ENCODE peak calls at places on chromosomes 16 and 17, in five cellular contexts. O is H9, J is neuronal stem cell, K is trophoblast cell, M is H1. R is an unnamed sample.

GRCh38 chr17:50836826-50837225 is 1.4 kb downstream of the WFIKKN2 start:
- DNase-seq in O (peak), M (no peak), J (no peak), K (no peak), R (no peak)

GRCh38 chr16:72455743-72456659 is 284.0 kb upstream of the PMFBP1 start:
- DNase-seq in J (no peak), O (no peak), K (no peak), M (no peak), R (no peak)

GRCh38 chr17:13462161-13462560 is 139.6 kb downstream of the HS3ST3A1 start:
- DNase-seq in J (no peak), K (no peak), O (no peak), M (no peak), R (no peak)

GRCh38 chr17:61805399-61805798 is 57.9 kb downstream of the BRIP1 start:
- DNase-seq in K (peak), J (no peak), M (no peak), O (no peak), R (peak)

GRCh38 chr16:10684541-10685151 is 10.1 kb downstream of the TEKT5 start:
- DNase-seq in J (no peak), K (no peak), O (no peak), M (no peak), R (no peak)

GRCh38 chr16:51039638-51040331 is 111.3 kb downstream of the SALL1 start:
- DNase-seq in O (no peak), M (no peak), J (no peak), K (no peak), R (no peak)

GRCh38 chr17:35080536-35080935 is 17.0 kb upstream of the RFFL start:
- DNase-seq in M (no peak), J (no peak), O (no peak), K (no peak), R (no peak)

GRCh38 chr17:37506678-37507077 is 17.0 kb downstream of the DUSP14 start:
- DNase-seq in K (peak), O (peak), M (peak), J (peak), R (peak)

GRCh38 chr16:59088401-59088800 is 354.3 kb upstream of the GOT2 start:
- DNase-seq in J (no peak), K (no peak), O (no peak), M (no peak), R (no peak)

GRCh38 chr16:23595246-23595950 is 718 bp downstream of the NDUFAB1 start:
- DNase-seq in J (no peak), O (no peak), K (no peak), M (no peak), R (peak)
- H3K18ac ChIP-seq in J (peak), O (no peak), K (no peak), M (no peak), R (peak)

GRCh38 chr17:40191237-40192208 is 14.3 kb downstream of the RAPGEFL1 start:
- DNase-seq in J (no peak), K (peak), O (peak), M (peak), R (peak)
- H2BK5ac ChIP-seq in J (no peak), K (no peak), O (no peak), M (peak), R (no peak)

GRCh38 chr16:6862058-6862457 is 470.6 kb upstream of the RBFOX1 start:
- DNase-seq in M (no peak), J (no peak), O (no peak), K (no peak), R (no peak)

GRCh38 chr16:6863135-6863534 is 469.5 kb upstream of the RBFOX1 start:
- DNase-seq in K (no peak), J (peak), M (no peak), O (no peak), R (no peak)

GRCh38 chr16:6861136-6861535 is 471.5 kb upstream of the RBFOX1 start:
- DNase-seq in M (no peak), J (no peak), K (no peak), O (peak), R (no peak)

GRCh38 chr16:6864670-6865069 is 468.0 kb upstream of the RBFOX1 start:
- DNase-seq in M (no peak), O (no peak), K (no peak), J (no peak), R (no peak)

DNA sequence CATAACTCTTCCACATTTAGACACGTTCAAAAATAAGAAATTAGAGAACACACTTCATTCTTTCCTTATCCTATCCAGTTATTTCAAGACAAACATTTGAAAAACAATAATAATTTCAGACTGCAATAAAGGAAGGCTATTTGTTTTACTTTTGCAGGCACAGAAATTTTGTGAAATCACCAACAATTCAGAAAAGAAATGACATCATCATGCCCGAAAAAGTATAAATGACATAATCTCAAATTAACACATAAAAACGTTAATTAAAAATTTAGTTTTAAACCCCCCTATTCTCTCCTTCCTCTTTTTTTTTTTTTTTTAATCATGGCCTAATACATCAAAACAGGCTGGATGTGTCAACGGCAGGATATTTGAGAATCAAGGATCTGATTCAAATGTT is 468.4 kb upstream of the RBFOX1 start:
- DNase-seq in O (no peak), K (no peak), M (no peak), J (no peak), R (no peak)
- H2BK12ac ChIP-seq in O (no peak), K (no peak), M (no peak), J (no peak), R (no peak)

GRCh38 chr17:31314788-31315105 is 893 bp upstream of the EVI2B start:
- DNase-seq in J (no peak), K (no peak), O (no peak), M (no peak), R (no peak)
- H3K18ac ChIP-seq in J (no peak), K (no peak), O (no peak), M (no peak), R (no peak)